ENCODE peak calls at places on chromosomes 7 and 10, in nine cellular contexts. X, S, C, O, I, F, W, L and Q are unnamed samples.

GRCh38 chr10:95480102-95480900 is 80.9 kb downstream of the SORBS1 start:
- DNase-seq in X (no peak), S (no peak), C (no peak), O (no peak), I (peak; percentile 63), F (no peak), W (no peak), L (no peak), Q (no peak)

GRCh38 chr10:71337219-71337625 is 18.2 kb downstream of the SLC29A3 start:
- DNase-seq in X (no peak), S (no peak), C (no peak), O (no peak), I (no peak), F (no peak), W (no peak), L (no peak), Q (no peak)

GRCh38 chr7:41130596-41131236 is 572.2 kb downstream of the INHBA start:
- DNase-seq in X (no peak), S (no peak), C (no peak), O (no peak), I (no peak), F (no peak), W (no peak), L (no peak), Q (no peak)

GRCh38 chr10:123966896-123967231 is 75.3 kb upstream of the CPXM2 start:
- DNase-seq in X (no peak), S (no peak), C (no peak), O (no peak), I (peak; percentile 35), F (no peak), W (no peak), L (no peak), Q (no peak)

GRCh38 chr10:18205098-18205834 is 65.0 kb downstream of the CACNB2 start:
- DNase-seq in X (no peak), S (no peak), C (no peak), O (no peak), I (no peak), F (no peak), W (no peak), L (no peak), Q (no peak)

GRCh38 chr7:74138945-74139843 is 35.0 kb upstream of the EIF4H start:
- DNase-seq in X (no peak), S (no peak), C (no peak), O (no peak), I (no peak), F (no peak), W (no peak), L (no peak), Q (no peak)

GRCh38 chr10:21212275-21212674 is 313.2 kb downstream of the SKIDA1 start:
- DNase-seq in X (no peak), S (no peak), C (no peak), O (no peak), I (no peak), F (no peak), W (no peak), L (no peak), Q (no peak)

GRCh38 chr7:45069444-45070253 is 19.1 kb downstream of the NACAD start:
- DNase-seq in X (no peak), S (peak; percentile 57), C (no peak), O (no peak), I (no peak), F (no peak), W (no peak), L (no peak), Q (no peak)

GRCh38 chr7:72281325-72281724 is 130.8 kb downstream of the CALN1 start:
- DNase-seq in X (no peak), S (no peak), C (no peak), O (no peak), I (no peak), F (no peak), W (no peak), L (no peak), Q (no peak)

GRCh38 chr10:86945361-86946214 is 11.8 kb downstream of the MMRN2 start:
- DNase-seq in X (no peak), S (peak; percentile 75), C (no peak), O (no peak), I (peak; percentile 65), F (no peak), W (no peak), L (no peak), Q (no peak)

GRCh38 chr10:21031232-21031790 is 134.2 kb upstream of the NEBL start:
- DNase-seq in X (no peak), S (no peak), C (no peak), O (no peak), I (no peak), F (no peak), W (no peak), L (no peak), Q (no peak)

GRCh38 chr7:122975341-122975740 is 20.2 kb downstream of the TAS2R16 start:
- DNase-seq in X (no peak), S (no peak), C (no peak), O (no peak), I (peak; percentile 0), F (no peak), W (no peak), L (no peak), Q (no peak)

GRCh38 chr10:30151581-30152389 is 92.4 kb upstream of the JCAD start:
- DNase-seq in X (no peak), S (no peak), C (no peak), O (no peak), I (peak; percentile 97), F (no peak), W (no peak), L (peak; percentile 92), Q (no peak)

GRCh38 chr7:107390921-107391320 is 78.9 kb upstream of the GPR22 start:
- DNase-seq in X (no peak), S (no peak), C (no peak), O (no peak), I (no peak), F (no peak), W (no peak), L (no peak), Q (no peak)

GRCh38 chr7:158262284-158263109 is 325.1 kb downstream of the PTPRN2 start:
- DNase-seq in X (no peak), S (no peak), C (no peak), O (no peak), I (no peak), F (no peak), W (no peak), L (no peak), Q (no peak)

GRCh38 chr7:143199040-143199439 is 15.8 kb downstream of the TAS2R39 start:
- DNase-seq in X (no peak), S (no peak), C (no peak), O (no peak), I (no peak), F (no peak), W (no peak), L (no peak), Q (no peak)

GRCh38 chr7:83976302-83976701 is 218.3 kb downstream of the SEMA3A start:
- DNase-seq in X (peak; percentile 1), S (no peak), C (no peak), O (no peak), I (peak; percentile 60), F (no peak), W (no peak), L (no peak), Q (no peak)

GRCh38 chr10:112209534-112210200 is 26.1 kb upstream of the GPAM start:
- DNase-seq in X (no peak), S (no peak), C (peak; percentile 71), O (no peak), I (peak; percentile 74), F (no peak), W (no peak), L (peak; percentile 47), Q (no peak)

GRCh38 chr7:94698275-94698674 is 42.3 kb upstream of the SGCE start:
- DNase-seq in X (no peak), S (no peak), C (no peak), O (no peak), I (peak; percentile 81), F (no peak), W (no peak), L (peak; percentile 42), Q (peak; percentile 4)

GRCh38 chr10:72277340-72277995 is 3.7 kb downstream of the DDIT4 start:
- DNase-seq in X (no peak), S (no peak), C (no peak), O (no peak), I (no peak), F (no peak), W (no peak), L (no peak), Q (no peak)

GRCh38 chr7:128381161-128381821 is 19.8 kb upstream of the PRRT4 start:
- DNase-seq in X (no peak), S (no peak), C (no peak), O (no peak), I (peak; percentile 49), F (no peak), W (no peak), L (no peak), Q (no peak)

GRCh38 chr10:71484352-71484751 is 87.6 kb downstream of the CDH23 start:
- DNase-seq in X (no peak), S (no peak), C (no peak), O (no peak), I (no peak), F (no peak), W (no peak), L (no peak), Q (no peak)

GRCh38 chr10:36675458-36675880 is 449.9 kb upstream of the ANKRD30A start:
- DNase-seq in X (no peak), S (no peak), C (no peak), O (no peak), I (peak; percentile 91), F (no peak), W (no peak), L (peak; percentile 64), Q (no peak)

GRCh38 chr10:1162481-1163203 is 106.5 kb downstream of the WDR37 start:
- DNase-seq in X (no peak), S (peak; percentile 64), C (no peak), O (no peak), I (no peak), F (no peak), W (no peak), L (no peak), Q (no peak)

GRCh38 chr7:6260291-6261183 is 11.9 kb downstream of the CYTH3 start:
- DNase-seq in X (no peak), S (no peak), C (no peak), O (no peak), I (peak; percentile 65), F (no peak), W (no peak), L (no peak), Q (no peak)

GRCh38 chr7:21256310-21256877 is 171.5 kb upstream of the SP4 start:
- DNase-seq in X (peak; percentile 5), S (no peak), C (no peak), O (no peak), I (peak; percentile 65), F (peak; percentile 12), W (peak; percentile 27), L (no peak), Q (peak; percentile 68)

GRCh38 chr7:155381852-155382801 is 75.8 kb upstream of the EN2 start:
- DNase-seq in X (no peak), S (no peak), C (no peak), O (no peak), I (peak; percentile 23), F (no peak), W (no peak), L (no peak), Q (no peak)

GRCh38 chr7:121259826-121260225 is 69.0 kb upstream of the WNT16 start:
- DNase-seq in X (no peak), S (no peak), C (no peak), O (no peak), I (no peak), F (no peak), W (no peak), L (no peak), Q (no peak)

GRCh38 chr7:13844954-13845353 is 144.5 kb downstream of the ETV1 start:
- DNase-seq in X (no peak), S (no peak), C (no peak), O (no peak), I (no peak), F (no peak), W (no peak), L (no peak), Q (no peak)

GRCh38 chr7:76408121-76408560 is 1.4 kb downstream of the SSC4D start:
- DNase-seq in X (no peak), S (no peak), C (no peak), O (no peak), I (no peak), F (no peak), W (no peak), L (no peak), Q (no peak)

GRCh38 chr7:3301472-3301778 is 373 bp downstream of the SDK1 start:
- DNase-seq in X (no peak), S (no peak), C (no peak), O (no peak), I (peak; percentile 13), F (no peak), W (no peak), L (no peak), Q (no peak)